ENCODE peak calls at places on chromosomes 13 and 19, in seven cellular contexts. F, Z, P, S, I, O and B are unnamed samples.

GRCh38 chr19:719636-720377 is 11.1 kb downstream of the PALM start:
- DNase-seq in F (no peak), Z (no peak), P (no peak), S (no peak), I (no peak), O (peak), B (peak)

GRCh38 chr19:50252111-50252886 is 48.9 kb downstream of the MYH14 start:
- DNase-seq in F (no peak), Z (no peak), P (no peak), S (no peak), I (peak), O (peak), B (no peak)

GRCh38 chr19:7870571-7871279 is 3.5 kb downstream of the PRR36 start:
- DNase-seq in F (peak), Z (peak), P (no peak), S (no peak), I (no peak), O (no peak), B (peak)

GRCh38 chr19:55088021-55088451 is 12.4 kb downstream of the EPS8L1 start:
- DNase-seq in F (no peak), Z (no peak), P (no peak), S (no peak), I (no peak), O (no peak), B (no peak)

GRCh38 chr13:59472134-59472533 is 691.6 kb downstream of the DIAPH3 start:
- DNase-seq in F (no peak), Z (no peak), P (no peak), S (no peak), I (no peak), O (no peak), B (no peak)

GRCh38 chr19:40799558-40800338 is 757 bp downstream of the EGLN2 start:
- DNase-seq in F (no peak), Z (no peak), P (no peak), S (no peak), I (peak), O (no peak), B (peak)

GRCh38 chr13:106533940-106534843 is 1.3 kb downstream of the EFNB2 start:
- DNase-seq in F (no peak), Z (no peak), P (no peak), S (no peak), I (peak), O (peak), B (peak)

GRCh38 chr13:43095771-43096719 is 72.7 kb downstream of the DNAJC15 start:
- DNase-seq in F (no peak), Z (no peak), P (no peak), S (no peak), I (no peak), O (no peak), B (no peak)

GRCh38 chr13:40615619-40616018 is 50.8 kb downstream of the FOXO1 start:
- DNase-seq in F (no peak), Z (no peak), P (no peak), S (no peak), I (no peak), O (no peak), B (no peak)

GRCh38 chr13:75864718-75865117 is 228.6 kb downstream of the LMO7 start:
- DNase-seq in F (no peak), Z (no peak), P (no peak), S (no peak), I (no peak), O (no peak), B (no peak)

GRCh38 chr13:59409211-59409610 is 754.5 kb downstream of the DIAPH3 start:
- DNase-seq in F (no peak), Z (no peak), P (no peak), S (no peak), I (no peak), O (peak), B (no peak)

GRCh38 chr13:109494955-109495354 is 291.4 kb downstream of the IRS2 start:
- DNase-seq in F (peak), Z (no peak), P (no peak), S (no peak), I (no peak), O (no peak), B (no peak)

GRCh38 chr13:45916036-45916435 is 64.5 kb upstream of the SIAH3 start:
- DNase-seq in F (no peak), Z (no peak), P (no peak), S (no peak), I (no peak), O (no peak), B (no peak)

GRCh38 chr19:39498262-39499081 is at the start of gene DLL3:
- DNase-seq in F (no peak), Z (no peak), P (no peak), S (no peak), I (peak), O (no peak), B (no peak)